ENCODE peak calls at places on chromosomes 3 and 15, in six cellular contexts. C is HL-60, L is tibial artery, X is psoas muscle, O is heart left ventricle, F is mesothelial cell of epicardium. P is an unnamed sample.

GRCh38 chr15:30923429-30923828 is 19.7 kb downstream of the FAN1 start:
- DNase-seq in C (no peak), L (no peak), X (peak), O (peak), F (no peak), P (no peak)

GRCh38 chr3:10695595-10696285 is 120.3 kb upstream of the SLC6A11 start:
- DNase-seq in C (no peak), L (no peak), X (no peak), O (no peak), F (no peak), P (no peak)

GRCh38 chr3:134328147-134328591 is 46.1 kb downstream of the AMOTL2 start:
- DNase-seq in C (no peak), L (no peak), X (peak), O (no peak), F (no peak), P (no peak)

GRCh38 chr15:94324835-94325767 is 93.7 kb downstream of the MCTP2 start:
- DNase-seq in C (no peak), L (no peak), X (no peak), O (no peak), F (no peak), P (peak)

GRCh38 chr3:157121522-157121921 is 38.4 kb downstream of the CCNL1 start:
- DNase-seq in C (no peak), L (no peak), X (no peak), O (no peak), F (no peak), P (no peak)

GRCh38 chr15:47196057-47196456 is 521.2 kb upstream of the SEMA6D start:
- DNase-seq in C (peak), L (peak), X (peak), O (peak), F (peak), P (peak)

GRCh38 chr15:65338366-65338765 is 33.9 kb downstream of the RNU5B-1 start:
- DNase-seq in C (no peak), L (no peak), X (no peak), O (no peak), F (no peak), P (no peak)

GRCh38 chr3:89440351-89440750 is 332.9 kb downstream of the EPHA3 start:
- DNase-seq in C (no peak), L (no peak), X (no peak), O (no peak), F (no peak), P (no peak)

GRCh38 chr15:57171414-57171813 is 204.9 kb upstream of the CGNL1 start:
- DNase-seq in C (peak), L (no peak), X (no peak), O (no peak), F (no peak), P (no peak)

GRCh38 chr15:66163553-66163952 is 90.0 kb downstream of the MEGF11 start:
- DNase-seq in C (no peak), L (no peak), X (no peak), O (no peak), F (no peak), P (no peak)

GRCh38 chr3:151697496-151697895 is 36.2 kb upstream of the AADACL2 start:
- DNase-seq in C (no peak), L (no peak), X (no peak), O (no peak), F (no peak), P (no peak)

GRCh38 chr3:12423918-12424634 is 60.2 kb upstream of the TSEN2 start:
- DNase-seq in C (no peak), L (no peak), X (no peak), O (no peak), F (no peak), P (peak)

GRCh38 chr3:95356764-95357501 is 1294.1 kb downstream of the NSUN3 start:
- DNase-seq in C (no peak), L (no peak), X (no peak), O (no peak), F (no peak), P (no peak)

GRCh38 chr3:139457066-139457465 is 19.2 kb downstream of the RBP2 start:
- DNase-seq in C (no peak), L (no peak), X (no peak), O (no peak), F (no peak), P (no peak)

GRCh38 chr3:102737353-102737752 is 302.5 kb downstream of the ZPLD1 start:
- DNase-seq in C (no peak), L (no peak), X (no peak), O (no peak), F (no peak), P (no peak)

GRCh38 chr15:75036269-75036668 is 12.9 kb downstream of the PPCDC start:
- DNase-seq in C (no peak), L (no peak), X (no peak), O (no peak), F (no peak), P (no peak)

GRCh38 chr3:187997490-187997889 is 156.5 kb upstream of the LPP start:
- DNase-seq in C (no peak), L (no peak), X (no peak), O (no peak), F (no peak), P (no peak)

GRCh38 chr3:12727481-12727880 is 31.6 kb downstream of the TMEM40 start:
- DNase-seq in C (no peak), L (no peak), X (no peak), O (no peak), F (no peak), P (no peak)

GRCh38 chr15:36878745-36879262 is 221.5 kb downstream of the MEIS2 start:
- DNase-seq in C (no peak), L (no peak), X (no peak), O (no peak), F (no peak), P (no peak)

GRCh38 chr3:67655364-67656121 is 1.1 kb upstream of the SUCLG2 start:
- DNase-seq in C (no peak), L (peak), X (no peak), O (peak), F (no peak), P (peak)

GRCh38 chr3:146414010-146414409 is 55.4 kb downstream of the PLSCR2 start:
- DNase-seq in C (no peak), L (no peak), X (no peak), O (no peak), F (no peak), P (no peak)

GRCh38 chr15:90529008-90529368 is 735 bp upstream of the CRTC3 start:
- DNase-seq in C (no peak), L (no peak), X (no peak), O (peak), F (no peak), P (no peak)

GRCh38 chr3:49119439-49119838 is 1.2 kb downstream of the USP19 start:
- DNase-seq in C (no peak), L (no peak), X (no peak), O (no peak), F (no peak), P (no peak)

GRCh38 chr3:11155341-11156025 is 1.2 kb downstream of the HRH1 start:
- DNase-seq in C (no peak), L (peak), X (peak), O (peak), F (peak), P (peak)

GRCh38 chr3:173711619-173712018 is 314.1 kb downstream of the NLGN1 start:
- DNase-seq in C (no peak), L (no peak), X (no peak), O (no peak), F (no peak), P (no peak)

GRCh38 chr15:75193272-75193671 is 8.4 kb upstream of the C15orf39 start:
- DNase-seq in C (no peak), L (no peak), X (no peak), O (no peak), F (no peak), P (no peak)

GRCh38 chr3:101381809-101382208 is 61.4 kb upstream of the IMPG2 start:
- DNase-seq in C (no peak), L (no peak), X (no peak), O (no peak), F (no peak), P (no peak)

GRCh38 chr3:21226086-21226485 is 524.9 kb downstream of the ZNF385D start:
- DNase-seq in C (no peak), L (no peak), X (no peak), O (peak), F (no peak), P (no peak)

GRCh38 chr3:123025642-123026521 is 1.7 kb downstream of the SEMA5B start:
- DNase-seq in C (no peak), L (no peak), X (peak), O (peak), F (peak), P (no peak)

GRCh38 chr3:129046732-129047552 is 13.6 kb upstream of the GP9 start:
- DNase-seq in C (no peak), L (no peak), X (peak), O (no peak), F (no peak), P (no peak)

GRCh38 chr15:62940755-62941361 is 101.7 kb upstream of the TPM1 start:
- DNase-seq in C (peak), L (peak), X (peak), O (peak), F (peak), P (no peak)

GRCh38 chr15:45123397-45123796 is 6.3 kb downstream of the DUOXA1 start:
- DNase-seq in C (no peak), L (no peak), X (no peak), O (no peak), F (no peak), P (no peak)

GRCh38 chr15:44598892-44599291 is 61.9 kb downstream of the EIF3J start:
- DNase-seq in C (no peak), L (no peak), X (no peak), O (no peak), F (no peak), P (no peak)

GRCh38 chr15:80970018-80970657 is 19.5 kb downstream of the MESD start:
- DNase-seq in C (no peak), L (no peak), X (peak), O (peak), F (peak), P (peak)

GRCh38 chr3:67083277-67083676 is 85.2 kb downstream of the KBTBD8 start:
- DNase-seq in C (peak), L (no peak), X (no peak), O (no peak), F (no peak), P (peak)

GRCh38 chr3:182947892-182948291 is 32.4 kb downstream of the DCUN1D1 start:
- DNase-seq in C (peak), L (no peak), X (no peak), O (no peak), F (no peak), P (no peak)
- TF ChIP-seq CTCF in C (no peak), L (no peak), X (no peak), O (no peak), F (no peak), P (no peak)

GRCh38 chr3:17967111-17967510 is 224.7 kb upstream of the TBC1D5 start:
- DNase-seq in C (no peak), L (no peak), X (no peak), O (no peak), F (no peak), P (no peak)
- TF ChIP-seq CTCF in C (no peak), L (no peak), X (no peak), O (no peak), F (no peak), P (no peak)

GRCh38 chr3:39107874-39108308 is 411 bp downstream of the TTC21A start:
- DNase-seq in C (no peak), L (peak), X (no peak), O (no peak), F (no peak), P (no peak)

GRCh38 chr3:39105687-39106063 is 1.8 kb downstream of the GORASP1 start:
- DNase-seq in C (no peak), L (no peak), X (no peak), O (no peak), F (no peak), P (no peak)

GRCh38 chr3:39106281-39107055 is 959 bp downstream of the GORASP1 start:
- DNase-seq in C (no peak), L (no peak), X (no peak), O (no peak), F (peak), P (no peak)

GRCh38 chr3:39108309-39108708 is 829 bp downstream of the TTC21A start:
- DNase-seq in C (peak), L (peak), X (no peak), O (no peak), F (peak), P (peak)

GRCh38 chr3:39107056-39107873 is at the start of the genes GORASP1 and TTC21A:
- DNase-seq in C (peak), L (peak), X (peak), O (peak), F (peak), P (peak)
- TF ChIP-seq CTCF in C (no peak), L (no peak), X (no peak), O (no peak), F (no peak), P (no peak)

GRCh38 chr15:60798821-60799220 is 319.9 kb upstream of the ICE2 start:
- DNase-seq in C (no peak), L (no peak), X (no peak), O (no peak), F (no peak), P (peak)
- TF ChIP-seq CTCF in C (no peak), L (no peak), X (no peak), O (no peak), F (no peak), P (no peak)

DNA sequence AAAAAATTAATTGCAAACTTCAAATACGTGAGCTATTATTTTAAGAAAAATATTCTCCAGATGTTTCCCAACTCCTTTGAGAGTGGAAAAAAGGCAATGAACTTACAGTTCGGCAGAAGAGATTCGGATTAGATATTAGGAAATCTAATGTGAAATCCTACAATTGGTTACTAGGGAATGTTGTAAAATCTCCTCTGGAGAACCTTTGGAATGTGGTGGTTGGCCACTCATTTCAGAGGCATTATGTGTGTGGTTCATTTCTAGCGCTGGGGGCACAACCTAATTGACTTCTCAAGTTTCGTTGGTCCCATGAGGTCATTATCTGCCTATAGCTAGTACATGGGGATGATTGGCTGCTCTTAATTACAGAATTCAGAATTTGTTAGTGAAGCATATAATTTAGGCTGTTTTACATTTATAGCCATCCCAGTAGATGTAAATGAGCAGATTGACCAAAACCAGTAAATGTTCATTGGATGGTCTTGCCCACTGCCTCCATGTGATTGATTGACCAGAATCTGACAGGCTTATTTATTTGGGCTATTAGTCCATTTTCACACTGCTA is 34.6 kb upstream of the CMSS1 start:
- DNase-seq in C (no peak), L (no peak), X (no peak), O (no peak), F (no peak), P (no peak)
- TF ChIP-seq CTCF in C (no peak), L (no peak), X (no peak), O (no peak), F (no peak), P (no peak)

GRCh38 chr3:193704431-193704830 is 111.4 kb downstream of the OPA1 start:
- DNase-seq in C (no peak), L (no peak), X (no peak), O (no peak), F (no peak), P (no peak)

GRCh38 chr3:193702967-193703366 is 110.0 kb downstream of the OPA1 start:
- DNase-seq in C (no peak), L (no peak), X (no peak), O (no peak), F (no peak), P (no peak)

DNA sequence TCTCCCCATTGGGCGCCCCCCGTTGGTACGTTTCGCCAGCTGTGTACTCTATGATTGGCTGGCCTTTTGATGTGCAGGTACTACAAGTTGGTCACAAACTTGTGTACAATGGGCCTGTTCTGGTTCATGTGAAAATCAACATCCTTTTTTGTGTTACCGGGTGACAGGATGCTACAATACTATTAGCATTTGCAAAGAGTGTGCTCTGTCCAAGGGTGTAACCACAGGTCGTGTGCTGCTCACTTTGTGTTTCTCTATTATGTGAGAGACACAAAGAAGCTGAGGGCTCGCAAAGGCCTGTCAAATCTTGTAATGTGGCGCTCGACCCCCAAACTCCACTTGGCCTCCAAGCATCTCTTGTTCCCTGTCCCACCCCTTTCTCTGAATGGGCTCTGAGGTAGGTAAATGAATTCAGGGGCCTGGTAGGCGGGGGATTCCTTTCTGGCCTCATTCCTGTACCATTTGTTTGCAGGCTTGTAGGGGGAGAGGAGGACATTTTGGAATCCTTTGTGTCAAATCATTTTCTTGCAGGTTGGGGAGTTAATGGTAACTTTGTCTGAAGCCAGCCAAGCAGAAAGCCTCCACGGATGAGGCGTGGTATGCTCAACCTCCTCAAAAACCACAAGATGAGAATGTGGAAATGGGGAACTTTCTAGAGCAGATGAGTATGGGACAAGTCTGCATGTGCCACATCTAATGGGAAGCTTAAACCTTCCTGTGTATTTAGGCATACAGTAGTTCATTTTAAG is 109.1 kb downstream of the OPA1 start:
- DNase-seq in C (no peak), L (no peak), X (no peak), O (no peak), F (no peak), P (no peak)
- TF ChIP-seq CTCF in C (no peak), L (no peak), X (no peak), O (no peak), F (no peak), P (no peak)

GRCh38 chr3:192237992-192238608 is 489.2 kb downstream of the FGF12 start:
- DNase-seq in C (no peak), L (no peak), X (no peak), O (no peak), F (no peak), P (no peak)
- TF ChIP-seq CTCF in C (no peak), L (no peak), X (no peak), O (no peak), F (no peak), P (no peak)

DNA sequence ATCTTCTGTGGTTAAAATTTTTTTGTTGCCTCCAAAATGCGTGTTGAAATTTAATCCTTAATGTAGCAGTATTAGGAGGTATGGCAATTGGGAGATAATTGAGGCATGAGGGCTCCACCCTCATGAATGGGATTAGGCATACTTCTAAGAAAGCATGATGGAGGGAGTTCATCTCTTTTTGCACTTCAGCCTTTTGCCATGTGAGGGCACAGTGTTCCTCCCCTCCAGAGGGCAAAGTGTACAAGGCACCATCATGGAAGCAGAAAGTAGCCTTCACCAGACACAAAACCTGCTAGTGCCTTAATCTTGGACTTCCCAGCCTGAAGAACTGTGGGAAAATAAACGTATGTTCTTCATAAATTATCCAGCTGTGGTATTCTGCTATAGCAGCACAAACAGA is 429.5 kb downstream of the ZIC1 start:
- DNase-seq in C (no peak), L (no peak), X (no peak), O (no peak), F (no peak), P (no peak)
- TF ChIP-seq CTCF in C (no peak), L (no peak), X (no peak), O (no peak), F (no peak), P (no peak)

P was measured in activated CD8-positive, alpha-beta T cell treated with anti-CD3 and anti-CD28 coated beads for 36 hours.